ENCODE peak calls at places on chromosomes 2 and 18, in ten cellular contexts. B is astrocyte of the hippocampus; Y is LoVo; H is NCI-H2081; V is HFFc6; M is OCI-LY7; C is ELR; L is stimulated activated CD4-positive, alpha-beta T cell treated with anti-CD3 and anti-CD28 coated beads, Interleukin-1b, Interleukin-23, amount 100 ng/mL, for 24 hours; X is right cardiac atrium; P is ovary. I is an unnamed sample.

GRCh38 chr18:59748628-59749360 is 51.6 kb upstream of the CCBE1 start:
- DNase-seq in V (peak; percentile 95), H (no peak), B (peak; percentile 73), C (peak; percentile 97), L (no peak), X (no peak), M (no peak), Y (no peak), P (no peak), I (no peak)

GRCh38 chr2:202051499-202052161 is 18.0 kb downstream of the FZD7 start:
- DNase-seq in L (no peak), M (no peak), C (no peak), X (peak; percentile 64), H (no peak), V (no peak), Y (no peak), P (no peak), B (peak; percentile 90), I (no peak)

GRCh38 chr18:596288-596881 is 403 bp upstream of the CLUL1 start:
- DNase-seq in H (peak; percentile 87), Y (peak; percentile 58), C (peak; percentile 34), X (peak; percentile 60), V (no peak), L (no peak), M (peak; percentile 61), B (peak; percentile 68), P (peak; percentile 65), I (peak; percentile 65)

GRCh38 chr2:60957643-60958042 is 59.9 kb upstream of the PEX13 start:
- DNase-seq in Y (peak; percentile 7), C (no peak), M (no peak), L (no peak), V (no peak), H (no peak), B (no peak), X (no peak), P (no peak), I (no peak)

GRCh38 chr18:47215554-47216138 is 35.8 kb downstream of the SKOR2 start:
- DNase-seq in P (no peak), C (peak; percentile 68), V (peak; percentile 54), B (peak; percentile 66), Y (peak; percentile 41), X (no peak), M (peak; percentile 26), L (no peak), H (peak; percentile 19), I (peak; percentile 32)

GRCh38 chr2:108189316-108189715 is 50.5 kb upstream of the SULT1C3 start:
- DNase-seq in H (no peak), Y (no peak), L (no peak), P (no peak), M (no peak), V (peak; percentile 70), X (no peak), C (peak; percentile 71), B (peak; percentile 19), I (no peak)

GRCh38 chr2:100243671-100244030 is 78.7 kb downstream of the LONRF2 start:
- DNase-seq in H (no peak), Y (no peak), L (no peak), V (no peak), X (no peak), P (no peak), M (no peak), B (no peak), C (no peak), I (no peak)

GRCh38 chr18:54387631-54388030 is 29.9 kb downstream of the C18orf54 start:
- DNase-seq in X (no peak), Y (no peak), P (no peak), M (no peak), L (no peak), C (peak; percentile 60), B (no peak), H (no peak), V (no peak), I (no peak)

GRCh38 chr2:158391876-158392275 is 64.7 kb downstream of the CCDC148 start:
- DNase-seq in P (no peak), Y (peak; percentile 18), X (no peak), B (no peak), M (no peak), H (no peak), L (no peak), V (no peak), C (peak; percentile 77), I (no peak)

GRCh38 chr2:23762141-23762540 is 164.8 kb downstream of the ATAD2B start:
- DNase-seq in L (no peak), M (no peak), C (no peak), P (no peak), H (no peak), X (no peak), B (no peak), V (no peak), Y (no peak), I (no peak)

GRCh38 chr2:204825681-204826080 is 280.4 kb downstream of the PARD3B start:
- DNase-seq in X (no peak), C (no peak), L (no peak), Y (no peak), H (no peak), V (no peak), B (no peak), P (no peak), M (no peak), I (no peak)

GRCh38 chr2:241904011-241904718 is 34.6 kb downstream of the RTP5 start:
- DNase-seq in X (no peak), B (no peak), L (no peak), M (no peak), C (no peak), H (no peak), Y (no peak), P (no peak), V (no peak), I (no peak)

GRCh38 chr2:117551858-117552257 is 262.6 kb upstream of the DDX18 start:
- DNase-seq in X (no peak), L (no peak), B (no peak), H (no peak), Y (no peak), V (no peak), C (no peak), M (no peak), P (no peak), I (no peak)

GRCh38 chr2:230869691-230870543 is 5.2 kb downstream of the ITM2C start:
- DNase-seq in Y (no peak), X (no peak), P (no peak), L (no peak), M (no peak), H (no peak), B (no peak), C (no peak), V (no peak), I (no peak)

GRCh38 chr2:98771771-98772521 is 41.0 kb upstream of the MGAT4A start:
- DNase-seq in C (no peak), B (peak; percentile 77), H (no peak), Y (no peak), P (no peak), M (peak; percentile 73), X (no peak), V (no peak), L (no peak), I (no peak)

GRCh38 chr2:7014201-7014640 is 97.0 kb downstream of the RNF144A start:
- DNase-seq in V (no peak), P (no peak), X (no peak), H (no peak), B (peak; percentile 83), Y (no peak), L (no peak), C (no peak), M (peak; percentile 36), I (no peak)

GRCh38 chr18:36572135-36572856 is 256.5 kb downstream of the TPGS2 start:
- DNase-seq in L (no peak), Y (peak; percentile 28), H (peak; percentile 48), C (peak; percentile 64), V (peak; percentile 43), B (peak; percentile 84), P (peak; percentile 51), X (peak; percentile 71), M (peak; percentile 21), I (no peak)

GRCh38 chr18:48782381-48782841 is 168.4 kb downstream of the SMAD7 start:
- DNase-seq in C (no peak), H (no peak), M (no peak), X (peak; percentile 88), P (peak; percentile 51), L (no peak), V (peak; percentile 41), B (peak; percentile 42), Y (no peak), I (no peak)

GRCh38 chr2:101120124-101120996 is 30.8 kb downstream of the TBC1D8 start:
- DNase-seq in B (peak; percentile 58), M (no peak), P (no peak), C (peak; percentile 93), V (peak; percentile 72), X (peak; percentile 88), Y (peak; percentile 86), H (no peak), L (no peak), I (peak; percentile 85)

GRCh38 chr2:172101707-172102158 is 967 bp downstream of the DLX2 start:
- DNase-seq in X (peak; percentile 30), M (no peak), V (no peak), H (peak; percentile 42), B (no peak), Y (no peak), L (no peak), C (no peak), P (peak; percentile 24), I (no peak)

I was measured in lung.